ENCODE peak calls at places on chromosomes 12 and 14, in six cellular contexts. T is psoas muscle, L is hepatocyte, R is heart right ventricle, S is tibial artery, N is H1. Y is an unnamed sample. For H3K9me3 and H3K4me1, the result is how much of the 10 kb centered on the place peaks cover.

GRCh38 chr12:102009796-102010195 is 52.0 kb downstream of the WASHC3 start:
- DNase-seq in S (no peak), N (no peak), R (no peak), L (no peak), T (no peak), Y (no peak)

GRCh38 chr14:91317381-91318313 is 73.1 kb upstream of the GPR68 start:
- DNase-seq in L (no peak), S (no peak), R (peak), N (no peak), T (peak), Y (peak)

GRCh38 chr14:21631084-21631483 is 3.7 kb downstream of the OR10G2 start:
- DNase-seq in T (no peak), S (no peak), N (no peak), L (peak), R (no peak), Y (no peak)

GRCh38 chr12:13887774-13888388 is 93.5 kb downstream of the GRIN2B start:
- DNase-seq in R (no peak), L (peak), N (no peak), T (no peak), S (no peak), Y (no peak)

GRCh38 chr12:19707948-19708409 is 268.7 kb downstream of the AEBP2 start:
- DNase-seq in T (no peak), L (no peak), R (no peak), N (no peak), S (no peak), Y (no peak)

GRCh38 chr12:50505945-50506344 is 1.2 kb downstream of the DIP2B start:
- DNase-seq in T (no peak), R (no peak), L (peak), S (no peak), N (no peak), Y (no peak)

GRCh38 chr12:122322501-122322900 is 56.2 kb upstream of the VPS33A start:
- DNase-seq in T (no peak), L (no peak), R (no peak), S (no peak), N (no peak), Y (no peak)

GRCh38 chr14:74065746-74066575 is 18.3 kb downstream of the ALDH6A1 start:
- DNase-seq in N (no peak), L (no peak), R (no peak), S (no peak), T (no peak), Y (no peak)

GRCh38 chr12:262817-263216 is at the start of gene SLC6A13:
- DNase-seq in S (no peak), L (no peak), T (no peak), R (no peak), N (no peak), Y (no peak)

GRCh38 chr12:10067942-10068341 is 30.8 kb downstream of the CLEC1A start:
- DNase-seq in S (no peak), N (no peak), T (no peak), R (peak), L (no peak), Y (no peak)

GRCh38 chr12:15979096-15980091 is 68.3 kb downstream of the DERA start:
- DNase-seq in L (peak), R (no peak), N (no peak), S (no peak), T (no peak), Y (no peak)

GRCh38 chr12:93530358-93530757 is 42.1 kb upstream of the SOCS2 start:
- DNase-seq in S (no peak), L (no peak), T (no peak), R (no peak), N (no peak), Y (no peak)

GRCh38 chr12:99983721-99984258 is 946 bp downstream of the ANKS1B start:
- DNase-seq in L (peak), S (no peak), T (no peak), R (no peak), N (peak), Y (no peak)

GRCh38 chr12:126355346-126355745 is 1290.1 kb downstream of the AACS start:
- DNase-seq in L (no peak), R (no peak), N (no peak), S (no peak), T (no peak), Y (no peak)

GRCh38 chr14:76326918-76327689 is 48.8 kb upstream of the ESRRB start:
- DNase-seq in S (no peak), N (no peak), T (no peak), L (no peak), R (no peak), Y (no peak)

GRCh38 chr12:51386361-51386760 is 4.8 kb downstream of the GALNT6 start:
- DNase-seq in R (no peak), L (no peak), S (no peak), N (no peak), T (no peak), Y (no peak)

GRCh38 chr14:54627718-54628345 is 60.9 kb downstream of the SAMD4A start:
- DNase-seq in N (no peak), R (peak), L (peak), S (peak), T (no peak), Y (no peak)

GRCh38 chr14:77151918-77152588 is 10.5 kb upstream of the ZDHHC22 start:
- DNase-seq in N (no peak), L (no peak), T (no peak), S (no peak), R (no peak), Y (no peak)

GRCh38 chr12:124210991-124211577 is 83.8 kb upstream of the RFLNA start:
- DNase-seq in N (no peak), L (no peak), R (no peak), S (no peak), T (no peak), Y (no peak)

GRCh38 chr14:105184461-105184860 is 3.3 kb upstream of the NUDT14 start:
- DNase-seq in T (no peak), N (no peak), L (no peak), R (no peak), S (no peak), Y (no peak)

GRCh38 chr14:105185973-105186372 is 4.9 kb upstream of the NUDT14 start:
- DNase-seq in S (no peak), L (no peak), N (no peak), T (no peak), R (no peak), Y (no peak)

GRCh38 chr14:105187116-105187515 is 6.0 kb upstream of the NUDT14 start:
- DNase-seq in S (no peak), L (no peak), N (no peak), R (no peak), T (no peak), Y (no peak)

GRCh38 chr14:105185001-105185400 is 3.9 kb upstream of the NUDT14 start:
- DNase-seq in R (no peak), T (no peak), L (no peak), S (no peak), N (no peak), Y (no peak)

GRCh38 chr14:105187935-105188524 is 6.9 kb upstream of the NUDT14 start:
- DNase-seq in R (no peak), T (no peak), S (no peak), L (no peak), N (no peak), Y (no peak)
- TF ChIP-seq CTCF in R (no peak), T (no peak), S (no peak), L (no peak), N (peak), Y (peak)

GRCh38 chr12:115770643-115771042 is 506.9 kb downstream of the MED13L start:
- DNase-seq in R (no peak), S (no peak), L (no peak), T (no peak), N (no peak), Y (no peak)
- H3K9me3 ChIP-seq in R (under half), S (under half), L (under half), T (under half), N (under half), Y (under half)

GRCh38 chr12:110557300-110557699 is 25.8 kb downstream of the PPTC7 start:
- DNase-seq in S (no peak), N (no peak), L (no peak), T (no peak), R (no peak), Y (no peak)

GRCh38 chr12:110554184-110554583 is 28.9 kb downstream of the PPTC7 start:
- DNase-seq in R (no peak), L (no peak), N (no peak), S (no peak), T (no peak), Y (no peak)

GRCh38 chr12:110555509-110556406 is 27.4 kb downstream of the PPTC7 start:
- DNase-seq in R (no peak), L (no peak), S (no peak), N (no peak), T (no peak), Y (no peak)

GRCh38 chr12:110560048-110560447 is 23.1 kb downstream of the PPTC7 start:
- DNase-seq in L (no peak), T (no peak), R (no peak), S (no peak), N (no peak), Y (no peak)

DNA sequence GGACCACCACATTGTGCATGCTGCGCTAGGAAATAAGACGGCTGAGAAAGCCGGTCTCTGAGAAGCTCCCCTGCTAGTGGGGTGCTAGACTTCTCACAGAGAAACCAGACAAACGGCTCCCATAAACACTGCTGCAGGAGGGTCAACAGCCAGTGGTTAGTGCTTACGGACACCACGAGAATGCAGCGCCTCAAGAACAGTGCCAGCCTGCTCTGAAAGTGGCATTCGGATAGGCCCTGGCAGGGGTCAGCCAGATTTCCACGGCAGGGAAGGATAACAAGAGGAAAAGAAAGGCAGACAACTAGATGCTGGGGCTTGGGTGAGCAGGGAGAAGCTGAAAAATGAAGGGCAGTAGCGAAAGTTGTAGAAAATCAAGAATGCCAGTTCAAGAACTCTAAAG is 26.4 kb downstream of the PPTC7 start:
- DNase-seq in L (no peak), T (no peak), N (no peak), R (no peak), S (no peak), Y (no peak)
- H3K4me1 ChIP-seq in L (under half), T (half or more), N (under half), R (half or more), S (under half), Y (half or more)

GRCh38 chr12:104340177-104340576 is 36.6 kb downstream of the EID3 start:
- DNase-seq in N (no peak), S (no peak), L (no peak), T (no peak), R (no peak), Y (no peak)

GRCh38 chr12:104340917-104341611 is 37.5 kb downstream of the EID3 start:
- DNase-seq in S (no peak), L (no peak), N (no peak), R (no peak), T (no peak), Y (no peak)

GRCh38 chr12:104342147-104342546 is 38.6 kb downstream of the EID3 start:
- DNase-seq in R (no peak), L (no peak), T (no peak), N (no peak), S (no peak), Y (no peak)

GRCh38 chr12:104337030-104337558 is 33.6 kb downstream of the EID3 start:
- DNase-seq in L (no peak), R (no peak), T (no peak), N (no peak), S (no peak), Y (no peak)

DNA sequence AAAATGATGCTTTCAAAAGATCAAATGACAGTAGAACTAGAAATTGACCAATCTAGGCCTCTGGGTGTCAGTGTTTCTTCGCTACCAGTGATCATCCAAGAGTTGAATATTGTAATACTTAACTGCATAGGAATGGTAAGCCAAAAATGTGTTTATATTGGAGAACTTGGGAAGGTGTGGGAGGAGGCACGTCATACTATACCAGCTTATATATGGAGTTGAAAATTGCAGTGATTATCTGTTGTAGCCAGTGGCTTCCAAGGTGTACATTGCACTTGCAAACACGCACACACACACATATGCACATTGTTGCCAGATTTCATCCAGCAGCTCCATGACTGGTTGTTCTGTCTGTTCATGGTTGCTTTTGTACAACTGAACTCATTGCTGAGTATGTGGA is 36.1 kb downstream of the EID3 start:
- DNase-seq in N (no peak), R (no peak), L (no peak), T (no peak), S (no peak), Y (no peak)
- TF ChIP-seq CTCF in N (no peak), R (no peak), L (no peak), T (no peak), S (no peak), Y (no peak)

DNA sequence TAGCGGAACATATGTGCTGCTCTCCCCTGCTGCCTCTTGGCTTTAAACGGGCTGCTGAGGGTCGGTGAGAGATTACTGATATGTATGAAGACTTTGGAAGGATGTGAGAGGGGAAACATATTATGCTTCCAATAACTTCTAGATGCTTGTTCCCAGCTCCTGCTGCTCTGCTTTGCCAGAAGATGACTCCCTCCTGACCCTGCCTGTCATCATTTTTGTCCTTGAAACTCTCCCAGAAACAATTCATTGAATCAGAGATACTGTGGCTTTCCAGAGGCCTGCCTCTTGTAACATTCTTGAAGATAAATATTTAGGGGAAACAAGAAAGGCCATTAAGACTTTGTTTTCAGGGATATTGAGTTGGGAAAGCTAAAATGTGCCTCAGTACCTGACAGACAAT is 300.1 kb upstream of the STXBP6 start:
- DNase-seq in S (no peak), N (no peak), R (no peak), L (no peak), T (no peak), Y (no peak)
- H3K9me3 ChIP-seq in S (under half), N (under half), R (under half), L (under half), T (under half), Y (under half)

Y was measured in esophagus squamous epithelium.